ENCODE peak calls at places on chromosomes 13 and 19, in ten cellular contexts. H, A, K, M, L, S, P, G, Y and D are unnamed samples.
A peak's percentile ranks its signal among the peaks of the same experiment; 100 is the strongest.

GRCh38 chr13:99958402-99959126 is 13.0 kb downstream of the ZIC5 start:
- DNase-seq in M (no peak), P (no peak), A (no peak), K (no peak), Y (no peak), S (no peak), G (no peak), H (no peak), L (peak; percentile 26), D (no peak)

GRCh38 chr13:54640719-54641118 is 1612.1 kb downstream of the OLFM4 start:
- DNase-seq in P (no peak), L (no peak), K (no peak), H (no peak), G (no peak), S (no peak), Y (no peak), M (no peak), A (no peak), D (no peak)

GRCh38 chr19:39823693-39824092 is 10.3 kb downstream of the DYRK1B start:
- DNase-seq in S (peak; percentile 2), A (no peak), H (no peak), P (no peak), L (no peak), G (no peak), Y (no peak), M (no peak), K (no peak), D (no peak)

GRCh38 chr13:25678398-25678797 is 306.6 kb downstream of the ATP8A2 start:
- DNase-seq in K (no peak), M (no peak), P (no peak), G (no peak), A (no peak), H (no peak), S (no peak), L (no peak), Y (no peak), D (no peak)

GRCh38 chr19:4328243-4328990 is 10.2 kb downstream of the STAP2 start:
- DNase-seq in G (peak; percentile 98), S (peak; percentile 98), H (peak; percentile 93), A (peak; percentile 100), Y (peak; percentile 92), M (peak; percentile 73), L (peak; percentile 94), K (peak; percentile 81), P (peak; percentile 90), D (peak; percentile 94)

GRCh38 chr13:46866150-46866549 is 30.7 kb downstream of the HTR2A start:
- DNase-seq in Y (peak; percentile 42), G (peak; percentile 16), A (no peak), K (no peak), S (peak; percentile 43), H (peak; percentile 85), M (peak; percentile 21), L (no peak), P (no peak), D (peak; percentile 65)

GRCh38 chr13:77533875-77534788 is 1.4 kb upstream of the SCEL start:
- DNase-seq in M (peak; percentile 51), P (no peak), S (no peak), H (peak; percentile 5), G (no peak), A (no peak), L (no peak), Y (no peak), K (no peak), D (no peak)

GRCh38 chr13:38872693-38873092 is 117.9 kb downstream of the STOML3 start:
- DNase-seq in Y (peak; percentile 21), P (peak; percentile 14), H (peak; percentile 57), K (no peak), G (peak; percentile 12), S (peak; percentile 22), A (peak; percentile 19), L (no peak), M (peak; percentile 36), D (no peak)

GRCh38 chr13:30216111-30216510 is 91.2 kb downstream of the KATNAL1 start:
- DNase-seq in K (no peak), G (no peak), P (no peak), S (no peak), M (no peak), L (no peak), Y (no peak), A (no peak), H (no peak), D (no peak)

GRCh38 chr19:395467-395866 is 13.5 kb downstream of the C2CD4C start:
- DNase-seq in A (no peak), H (no peak), S (no peak), L (no peak), P (no peak), M (no peak), K (no peak), G (no peak), Y (no peak), D (no peak)

GRCh38 chr19:23882493-23882892 is 32.2 kb upstream of the ZNF726 start:
- DNase-seq in A (no peak), K (no peak), H (no peak), S (no peak), Y (no peak), L (no peak), G (no peak), M (no peak), P (no peak), D (peak; percentile 44)

GRCh38 chr13:49400755-49401659 is 42.9 kb downstream of the CAB39L start:
- DNase-seq in G (no peak), P (peak; percentile 21), A (no peak), H (peak; percentile 74), M (peak; percentile 45), K (no peak), Y (peak; percentile 62), S (peak; percentile 72), L (no peak), D (peak; percentile 64)

GRCh38 chr19:10274589-10274988 is 3.7 kb downstream of the ICAM1 start:
- DNase-seq in S (no peak), Y (no peak), P (no peak), L (no peak), A (no peak), G (no peak), H (no peak), K (no peak), M (no peak), D (no peak)
- H3K4me3 ChIP-seq in S (no peak overlapping the region), Y (no peak overlapping the region), P (no peak overlapping the region), L (no peak overlapping the region), A (no peak overlapping the region), G (no peak overlapping the region), H (no peak overlapping the region), K (no peak overlapping the region), M (no peak overlapping the region), D (no peak overlapping the region)

DNA sequence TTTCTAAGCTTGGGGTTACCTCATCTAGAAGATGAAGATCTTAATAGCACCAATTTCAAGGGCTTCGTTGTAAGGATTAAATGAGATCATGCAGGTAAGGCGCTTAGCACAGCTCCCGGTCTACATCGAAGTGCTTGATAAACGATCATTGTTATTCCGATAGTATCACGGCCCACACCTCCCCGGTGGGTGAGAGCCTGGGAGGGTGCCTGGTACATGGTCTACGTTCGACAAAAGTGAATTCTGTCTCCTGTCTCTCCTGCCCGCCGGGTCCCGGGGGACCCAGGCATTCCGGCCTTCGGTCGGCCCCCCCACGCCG is 501 bp upstream of the MYH14 start:
- DNase-seq in G (no peak), S (no peak), A (no peak), K (no peak), P (no peak), H (no peak), Y (no peak), L (no peak), M (no peak), D (no peak)
- H3K4me3 ChIP-seq in G (peak overlapping the region; percentile 64), S (no peak overlapping the region), A (peak overlapping the region; percentile 17), K (no peak overlapping the region), P (no peak overlapping the region), H (peak overlapping the region; percentile 46), Y (no peak overlapping the region), L (peak overlapping the region; percentile 81), M (no peak overlapping the region), D (no peak overlapping the region)

GRCh38 chr19:17615889-17616685 is 60.6 kb downstream of the COLGALT1 start:
- DNase-seq in K (no peak), L (no peak), H (peak; percentile 19), A (no peak), P (no peak), S (no peak), G (no peak), Y (no peak), M (no peak), D (no peak)
- H3K4me3 ChIP-seq in K (no peak overlapping the region), L (peak overlapping the region; percentile 59), H (no peak overlapping the region), A (no peak overlapping the region), P (no peak overlapping the region), S (no peak overlapping the region), G (no peak overlapping the region), Y (no peak overlapping the region), M (no peak overlapping the region), D (no peak overlapping the region)

DNA sequence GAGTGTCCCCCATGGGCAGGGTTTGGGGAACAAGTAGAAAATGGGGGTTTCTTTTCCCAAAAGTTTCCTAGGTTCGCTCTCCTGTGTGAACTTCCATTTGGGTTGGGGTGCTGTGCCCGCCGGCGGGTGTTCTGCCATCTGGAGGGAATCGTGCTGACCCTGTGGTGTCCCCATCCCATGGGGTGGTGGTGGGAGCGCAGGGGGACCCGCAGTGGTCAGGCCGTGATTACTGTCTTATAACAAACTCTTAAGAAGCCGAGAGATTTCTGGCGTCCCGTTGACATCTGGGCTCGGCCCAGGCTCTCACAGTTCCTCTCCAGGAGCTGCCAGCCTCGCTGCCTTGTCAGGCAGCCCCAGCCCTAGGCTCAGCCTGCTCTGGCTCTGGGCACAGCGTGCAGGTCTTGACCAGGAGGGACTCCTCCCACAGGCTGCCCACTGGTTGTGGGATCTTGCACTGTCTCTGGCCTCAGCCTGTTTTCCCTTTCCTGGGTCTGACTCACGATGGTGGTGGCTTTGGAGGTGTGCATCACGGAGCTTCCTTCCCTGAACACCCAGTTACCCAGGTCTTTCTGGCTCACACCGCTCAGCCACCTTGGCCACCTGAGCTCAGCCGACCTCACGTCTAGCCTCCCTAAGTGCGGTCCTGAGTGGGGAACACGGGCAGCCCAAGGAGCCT is 34.5 kb downstream of the PLEKHJ1 start:
- DNase-seq in M (no peak), S (no peak), P (no peak), K (no peak), A (no peak), L (no peak), G (no peak), Y (no peak), H (no peak), D (no peak)
- H3K4me3 ChIP-seq in M (no peak overlapping the region), S (no peak overlapping the region), P (no peak overlapping the region), K (no peak overlapping the region), A (no peak overlapping the region), L (no peak overlapping the region), G (no peak overlapping the region), Y (no peak overlapping the region), H (no peak overlapping the region), D (no peak overlapping the region)

DNA sequence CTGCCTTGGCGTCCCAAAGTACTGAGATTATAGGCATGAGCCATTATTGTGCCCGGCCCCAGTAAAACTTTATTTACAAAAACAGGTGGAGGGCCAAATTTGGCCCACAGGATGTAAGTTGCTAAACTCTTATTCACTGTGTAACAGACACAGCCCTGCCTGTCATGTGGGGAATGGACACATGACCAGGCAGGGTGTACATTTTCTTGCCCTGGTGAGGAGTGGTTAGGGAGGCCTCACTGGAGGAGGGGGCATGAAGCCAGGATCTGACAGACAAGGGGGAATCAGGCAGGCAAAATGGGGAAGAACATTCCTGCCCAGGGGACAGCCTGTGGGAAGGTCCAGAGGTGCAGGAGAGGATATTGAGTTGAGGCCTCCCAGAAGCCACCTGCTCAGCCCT is 7.4 kb upstream of the PGLS start:
- DNase-seq in Y (no peak), K (no peak), A (no peak), L (no peak), G (no peak), H (no peak), P (no peak), S (no peak), M (no peak), D (peak; percentile 53)
- H3K4me3 ChIP-seq in Y (no peak overlapping the region), K (no peak overlapping the region), A (no peak overlapping the region), L (no peak overlapping the region), G (no peak overlapping the region), H (no peak overlapping the region), P (no peak overlapping the region), S (no peak overlapping the region), M (no peak overlapping the region), D (no peak overlapping the region)